ENCODE peak calls at places on chromosomes 3 and 15, in nine cellular contexts. L is iPS DF 6.9, Y is transverse colon, X is neural progenitor cell, I is PC-3, V is psoas muscle, T is upper lobe of right lung, Q is right lobe of liver, E is K562. K is an unnamed sample. For H3K36me3, the result is how much of the 10 kb centered on the place peaks cover.

GRCh38 chr3:10437272-10437994 is 68.0 kb downstream of the ATP2B2 start:
- DNase-seq in V (no peak), L (no peak), E (no peak), I (peak), Y (no peak), Q (no peak), T (no peak), X (no peak), K (peak)

GRCh38 chr15:45402955-45403892 is 24.9 kb upstream of the GATM start:
- DNase-seq in X (peak), I (peak), T (peak), L (no peak), Y (peak), E (peak), Q (peak), V (peak), K (no peak)

GRCh38 chr3:128395500-128396125 is 71.1 kb downstream of the DNAJB8 start:
- DNase-seq in X (no peak), E (peak), V (peak), Q (no peak), T (no peak), L (no peak), I (no peak), Y (no peak), K (peak)

GRCh38 chr3:59267021-59267420 is 217.2 kb upstream of the CFAP20DC start:
- DNase-seq in L (no peak), X (no peak), T (no peak), V (no peak), E (no peak), I (no peak), Q (no peak), Y (no peak), K (no peak)

GRCh38 chr3:37594873-37595783 is 266.6 kb upstream of the CTDSPL start:
- DNase-seq in E (no peak), Y (no peak), V (no peak), Q (no peak), T (no peak), I (peak), X (no peak), L (no peak), K (no peak)

GRCh38 chr3:127750226-127751031 is 71.9 kb downstream of the MGLL start:
- DNase-seq in V (no peak), X (no peak), Y (peak), Q (no peak), T (no peak), I (peak), L (no peak), E (no peak), K (peak)

GRCh38 chr3:41681479-41681878 is 280.4 kb downstream of the ULK4 start:
- DNase-seq in V (no peak), Q (no peak), L (no peak), I (peak), X (no peak), E (no peak), T (no peak), Y (no peak), K (peak)

GRCh38 chr15:97893988-97894387 is 66.5 kb upstream of the ARRDC4 start:
- DNase-seq in Y (no peak), I (peak), E (no peak), Q (no peak), X (no peak), V (no peak), L (no peak), T (no peak), K (no peak)

GRCh38 chr15:43329960-43330779 is at the start of gene LCMT2:
- DNase-seq in E (peak), Q (peak), V (peak), X (peak), I (peak), Y (peak), L (peak), T (peak), K (peak)

GRCh38 chr3:29100292-29100691 is 180.6 kb upstream of the RBMS3 start:
- DNase-seq in X (no peak), Q (no peak), T (no peak), E (no peak), Y (no peak), L (no peak), I (no peak), V (no peak), K (peak)

GRCh38 chr15:25189551-25189950 is 234.8 kb downstream of the SNRPN start:
- DNase-seq in X (no peak), I (no peak), L (no peak), E (no peak), T (no peak), Q (no peak), V (no peak), Y (no peak), K (no peak)

GRCh38 chr3:44509393-44509921 is 32.0 kb upstream of the ZNF445 start:
- DNase-seq in L (no peak), E (peak), Y (no peak), V (no peak), T (no peak), X (peak), Q (no peak), I (no peak), K (no peak)

GRCh38 chr3:98786364-98786930 is 23.3 kb downstream of the ST3GAL6 start:
- DNase-seq in E (no peak), T (no peak), L (no peak), V (no peak), Y (no peak), I (no peak), Q (peak), X (no peak), K (no peak)

GRCh38 chr3:152269423-152270144 is 855 bp downstream of the MBNL1 start:
- DNase-seq in T (no peak), I (peak), L (no peak), X (peak), E (no peak), V (no peak), Y (peak), Q (no peak), K (peak)

GRCh38 chr15:80489030-80489594 is 84.9 kb downstream of the ARNT2 start:
- DNase-seq in T (no peak), Y (no peak), E (no peak), I (peak), Q (no peak), X (no peak), L (no peak), V (no peak), K (peak)

GRCh38 chr3:56917740-56918568 is 116.2 kb upstream of the ARHGEF3 start:
- DNase-seq in X (no peak), I (no peak), V (no peak), E (no peak), Y (peak), Q (no peak), L (no peak), T (no peak), K (no peak)
- H3K4me3 ChIP-seq in X (no peak), I (no peak), V (no peak), E (no peak), Y (no peak), Q (no peak), L (no peak), T (no peak), K (no peak)

GRCh38 chr3:122004123-122004522 is 17.9 kb downstream of the ILDR1 start:
- DNase-seq in Y (no peak), T (no peak), V (no peak), I (peak), X (no peak), E (no peak), Q (no peak), L (no peak), K (no peak)
- H3K27ac ChIP-seq in Y (no peak), T (no peak), V (no peak), I (no peak), X (no peak), E (no peak), Q (no peak), L (no peak), K (no peak)

GRCh38 chr3:129581623-129582022 is 24.9 kb downstream of the PLXND1 start:
- DNase-seq in I (no peak), X (no peak), Q (no peak), Y (no peak), L (no peak), V (no peak), E (no peak), T (no peak), K (no peak)

GRCh38 chr3:129584631-129585030 is 21.8 kb downstream of the PLXND1 start:
- DNase-seq in E (no peak), Y (no peak), L (no peak), T (no peak), V (no peak), X (no peak), Q (no peak), I (no peak), K (no peak)

GRCh38 chr3:129579991-129580390 is 26.5 kb downstream of the PLXND1 start:
- DNase-seq in L (no peak), I (no peak), Y (no peak), V (no peak), T (no peak), X (no peak), Q (no peak), E (no peak), K (no peak)

GRCh38 chr3:129583289-129583688 is 23.2 kb downstream of the PLXND1 start:
- DNase-seq in V (no peak), Q (no peak), Y (no peak), E (no peak), L (no peak), I (no peak), T (no peak), X (no peak), K (no peak)

DNA sequence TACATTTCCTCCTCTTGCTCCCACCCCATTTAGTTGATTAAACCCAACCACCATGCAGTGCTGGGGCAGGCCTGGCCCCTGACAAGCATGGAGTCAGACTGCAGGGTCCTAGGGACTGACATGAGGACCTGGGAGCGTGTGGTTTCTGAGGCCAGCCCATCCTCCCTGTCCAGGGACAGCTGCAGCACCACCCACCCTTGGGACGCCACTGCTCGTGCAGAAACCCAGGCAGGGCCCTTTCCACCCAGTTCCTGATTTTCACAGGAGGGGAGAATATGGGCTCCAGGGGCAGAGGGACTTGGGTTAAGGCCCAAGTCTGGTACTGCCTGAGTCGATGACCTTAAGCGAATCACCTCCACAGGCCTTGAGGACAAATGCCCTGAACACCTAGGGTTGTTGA is 23.7 kb downstream of the PLXND1 start:
- DNase-seq in I (no peak), L (no peak), T (no peak), E (no peak), Q (no peak), Y (no peak), V (no peak), X (no peak), K (no peak)
- H3K36me3 ChIP-seq in I (under half), L (under half), T (half or more), E (under half), Q (under half), Y (under half), V (under half), X (under half), K (under half)

DNA sequence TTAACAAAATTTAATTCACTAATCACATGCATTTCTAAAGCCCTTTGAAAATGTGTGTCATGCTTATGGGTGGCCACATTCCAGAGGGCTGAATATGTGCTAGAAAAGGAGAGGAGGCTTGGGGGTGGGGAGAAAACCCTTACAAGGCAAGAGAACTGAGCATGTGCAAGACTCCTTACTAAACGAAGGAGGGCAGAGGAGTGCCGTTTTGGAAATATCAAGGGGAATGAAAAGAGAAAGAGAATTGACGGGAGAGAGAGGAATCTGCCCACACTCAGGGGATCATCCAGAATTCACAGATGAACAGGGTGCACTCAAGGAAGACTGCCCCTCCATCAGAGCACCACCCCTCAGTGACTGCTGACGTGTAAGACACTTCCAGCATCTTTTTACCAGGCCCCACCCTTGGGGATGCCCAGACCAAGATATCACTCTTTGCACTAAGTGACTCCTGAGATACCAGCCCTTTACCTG is 37.9 kb upstream of the TSC22D2 start:
- DNase-seq in L (no peak), T (no peak), Y (peak), I (peak), Q (no peak), V (peak), E (peak), X (peak), K (peak)
- H3K4me3 ChIP-seq in L (no peak), T (no peak), Y (no peak), I (peak), Q (no peak), V (no peak), E (no peak), X (no peak), K (peak)

GRCh38 chr15:66711260-66711659 is 9.2 kb downstream of the SMAD6 start:
- DNase-seq in V (no peak), Q (no peak), T (no peak), X (no peak), L (no peak), Y (no peak), I (no peak), E (no peak), K (no peak)
- H3K27ac ChIP-seq in V (no peak), Q (no peak), T (no peak), X (no peak), L (no peak), Y (peak), I (no peak), E (no peak), K (no peak)

GRCh38 chr3:139378587-139378986 is 10.9 kb downstream of the COPB2 start:
- DNase-seq in Q (no peak), I (no peak), T (no peak), E (no peak), L (no peak), V (no peak), X (no peak), Y (no peak), K (no peak)
- H3K36me3 ChIP-seq in Q (under half), I (under half), T (half or more), E (half or more), L (under half), V (under half), X (under half), Y (half or more), K (half or more)

GRCh38 chr3:62771331-62772097 is 103.7 kb downstream of the CADPS start:
- DNase-seq in V (no peak), L (no peak), Y (no peak), E (no peak), X (no peak), Q (no peak), T (no peak), I (no peak), K (no peak)

GRCh38 chr3:62777130-62777529 is 98.1 kb downstream of the CADPS start:
- DNase-seq in V (no peak), Q (no peak), Y (no peak), E (no peak), I (no peak), X (no peak), T (no peak), L (no peak), K (no peak)
- H3K4me3 ChIP-seq in V (no peak), Q (no peak), Y (no peak), E (no peak), I (no peak), X (no peak), T (no peak), L (no peak), K (no peak)

GRCh38 chr3:120567370-120568197 is 28.6 kb upstream of the NDUFB4 start:
- DNase-seq in T (no peak), V (no peak), Q (no peak), X (peak), I (peak), E (no peak), Y (no peak), L (no peak), K (peak)
- H3K27ac ChIP-seq in T (no peak), V (no peak), Q (no peak), X (peak), I (no peak), E (peak), Y (peak), L (no peak), K (no peak)

GRCh38 chr15:78928616-78929093 is 16.2 kb downstream of the CTSH start:
- DNase-seq in T (peak), L (no peak), I (no peak), V (no peak), Y (no peak), E (no peak), Q (no peak), X (no peak), K (no peak)
- H3K36me3 ChIP-seq in T (half or more), L (under half), I (under half), V (under half), Y (under half), E (half or more), Q (under half), X (under half), K (under half)

K was measured in brain microvascular endothelial cell.